ENCODE peak calls at places on chromosome 18, in seven cellular contexts. Z, Y, X, M, B, C and L are unnamed samples.

GRCh38 chr18:58615150-58616132 is 13.4 kb downstream of the ALPK2 start:
- DNase-seq in B (no peak), X (peak), Z (no peak), Y (no peak), M (no peak), C (no peak), L (no peak)

GRCh38 chr18:66900837-66901236 is 296.9 kb upstream of the CDH19 start:
- DNase-seq in Y (no peak), M (no peak), Z (no peak), C (no peak), B (no peak), X (no peak), L (no peak)

GRCh38 chr18:34956663-34957062 is 84.5 kb upstream of the MAPRE2 start:
- DNase-seq in C (no peak), Y (no peak), M (no peak), X (no peak), Z (no peak), B (no peak), L (no peak)

GRCh38 chr18:78773819-78774218 is 205.8 kb upstream of the SALL3 start:
- DNase-seq in M (peak), Z (no peak), X (no peak), Y (no peak), B (no peak), C (no peak), L (no peak)

GRCh38 chr18:12307251-12307736 is 747 bp upstream of the TUBB6 start:
- DNase-seq in Z (peak), M (no peak), C (peak), Y (peak), X (peak), B (peak), L (no peak)

GRCh38 chr18:42446195-42446594 is 491.2 kb downstream of the PIK3C3 start:
- DNase-seq in B (no peak), M (no peak), Z (no peak), Y (peak), C (no peak), X (no peak), L (no peak)

GRCh38 chr18:22324191-22325131 is 93.3 kb downstream of the CTAGE1 start:
- DNase-seq in Z (peak), C (peak), X (no peak), B (peak), M (no peak), Y (peak), L (peak)

GRCh38 chr18:22347624-22348511 is 69.8 kb downstream of the CTAGE1 start:
- DNase-seq in Z (no peak), M (no peak), X (peak), C (no peak), B (peak), Y (no peak), L (peak)

GRCh38 chr18:48040457-48041110 is 110.1 kb upstream of the SMAD2 start:
- DNase-seq in Y (no peak), Z (no peak), B (no peak), C (no peak), M (no peak), X (no peak), L (no peak)

GRCh38 chr18:29873211-29873610 is 1169.3 kb downstream of the DSC3 start:
- DNase-seq in B (no peak), Z (no peak), M (no peak), X (no peak), Y (no peak), C (no peak), L (no peak)

GRCh38 chr18:70377317-70377799 is 88.5 kb downstream of the SOCS6 start:
- DNase-seq in M (no peak), C (no peak), X (peak), Z (peak), B (no peak), Y (no peak), L (no peak)

GRCh38 chr18:35732652-35733051 is 151.1 kb downstream of the GALNT1 start:
- DNase-seq in Y (peak), Z (no peak), C (no peak), B (no peak), X (no peak), M (no peak), L (no peak)

GRCh38 chr18:36212978-36213303 is 25.6 kb downstream of the MOCOS start:
- DNase-seq in X (no peak), Z (no peak), M (no peak), Y (no peak), B (no peak), C (no peak), L (no peak)

GRCh38 chr18:5060543-5060942 is 136.5 kb downstream of the AKAIN1 start:
- DNase-seq in Z (no peak), X (no peak), B (no peak), C (no peak), M (no peak), Y (no peak), L (no peak)

GRCh38 chr18:5064846-5065245 is 132.2 kb downstream of the AKAIN1 start:
- DNase-seq in Z (no peak), M (no peak), X (no peak), C (no peak), B (no peak), Y (no peak), L (no peak)

GRCh38 chr18:5068856-5069255 is 128.2 kb downstream of the AKAIN1 start:
- DNase-seq in Z (no peak), C (no peak), M (no peak), X (no peak), B (no peak), Y (peak), L (no peak)

GRCh38 chr18:5061785-5062184 is 135.3 kb downstream of the AKAIN1 start:
- DNase-seq in M (no peak), C (no peak), Z (no peak), Y (no peak), B (no peak), X (no peak), L (no peak)

DNA sequence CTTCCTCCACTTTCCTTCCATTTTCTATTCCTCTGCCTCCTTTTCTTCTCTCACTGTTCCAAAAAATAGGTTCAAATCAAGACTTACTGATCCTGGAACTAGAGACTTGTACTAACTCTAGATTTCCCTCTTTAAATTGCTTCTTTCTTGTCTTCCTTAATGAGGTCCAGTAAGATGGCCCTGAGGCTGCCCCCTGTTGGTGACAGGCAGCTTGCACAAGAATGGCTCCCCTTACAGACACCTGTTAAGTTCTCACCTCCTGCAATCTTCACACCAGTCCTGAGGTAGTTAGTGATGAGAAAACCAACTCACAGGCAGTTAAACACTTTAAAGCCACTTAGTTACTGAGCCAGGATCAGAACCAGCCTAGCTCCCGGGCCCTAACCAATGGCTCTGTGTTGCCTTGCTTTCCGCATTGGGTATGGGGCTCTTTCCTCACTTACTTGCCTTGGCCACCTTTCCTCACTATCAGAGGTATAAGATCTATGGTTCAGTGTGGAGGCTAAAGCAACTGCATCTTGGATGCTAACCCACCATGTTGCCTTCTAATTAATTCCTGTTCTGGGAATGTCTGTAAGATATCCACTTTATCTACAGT is 130.6 kb downstream of the AKAIN1 start:
- DNase-seq in B (no peak), Z (no peak), M (no peak), X (peak), C (peak), Y (no peak), L (peak)
- TF ChIP-seq CTCF in B (no peak), Z (peak), M (peak), X (peak), C (peak), Y (no peak), L (peak)

GRCh38 chr18:75454022-75454795 is 26.7 kb upstream of the SMIM21 start:
- DNase-seq in B (no peak), Y (no peak), Z (no peak), M (no peak), X (no peak), C (no peak), L (no peak)

GRCh38 chr18:75455249-75456183 is 28.0 kb upstream of the SMIM21 start:
- DNase-seq in C (peak), M (no peak), B (peak), Y (peak), X (no peak), Z (peak), L (no peak)

GRCh38 chr18:75456277-75456676 is 28.8 kb upstream of the SMIM21 start:
- DNase-seq in M (no peak), Z (peak), C (peak), Y (no peak), X (no peak), B (peak), L (no peak)
- TF ChIP-seq CTCF in M (no peak), Z (no peak), C (no peak), Y (no peak), X (no peak), B (no peak), L (no peak)

GRCh38 chr18:31424383-31424988 is 23.1 kb upstream of the DSG3 start:
- DNase-seq in C (peak), Y (peak), M (no peak), B (no peak), X (peak), Z (peak), L (peak)
- TF ChIP-seq CTCF in C (peak), Y (peak), M (peak), B (peak), X (peak), Z (peak), L (peak)

GRCh38 chr18:72648079-72648478 is 103.9 kb upstream of the CBLN2 start:
- DNase-seq in C (no peak), M (no peak), Z (no peak), B (no peak), Y (no peak), X (no peak), L (no peak)

GRCh38 chr18:72651033-72651432 is 106.9 kb upstream of the CBLN2 start:
- DNase-seq in B (no peak), M (no peak), C (peak), Y (no peak), Z (no peak), X (no peak), L (no peak)

GRCh38 chr18:72652990-72653593 is 109.0 kb upstream of the CBLN2 start:
- DNase-seq in C (peak), X (peak), Y (peak), B (peak), M (no peak), Z (peak), L (peak)
- TF ChIP-seq CTCF in C (peak), X (peak), Y (peak), B (peak), M (peak), Z (peak), L (peak)

GRCh38 chr18:9688036-9688741 is 19.9 kb upstream of the RAB31 start:
- DNase-seq in X (no peak), C (peak), B (no peak), Z (no peak), M (no peak), Y (peak), L (no peak)

GRCh38 chr18:9681217-9681616 is 26.9 kb upstream of the RAB31 start:
- DNase-seq in B (no peak), M (no peak), Z (no peak), Y (no peak), X (no peak), C (no peak), L (no peak)

GRCh38 chr18:9684901-9685738 is 23.0 kb upstream of the RAB31 start:
- DNase-seq in X (no peak), M (no peak), C (no peak), Z (no peak), B (peak), Y (peak), L (no peak)

GRCh38 chr18:9682572-9682971 is 25.5 kb upstream of the RAB31 start:
- DNase-seq in Z (no peak), Y (no peak), M (no peak), C (no peak), B (no peak), X (no peak), L (no peak)

DNA sequence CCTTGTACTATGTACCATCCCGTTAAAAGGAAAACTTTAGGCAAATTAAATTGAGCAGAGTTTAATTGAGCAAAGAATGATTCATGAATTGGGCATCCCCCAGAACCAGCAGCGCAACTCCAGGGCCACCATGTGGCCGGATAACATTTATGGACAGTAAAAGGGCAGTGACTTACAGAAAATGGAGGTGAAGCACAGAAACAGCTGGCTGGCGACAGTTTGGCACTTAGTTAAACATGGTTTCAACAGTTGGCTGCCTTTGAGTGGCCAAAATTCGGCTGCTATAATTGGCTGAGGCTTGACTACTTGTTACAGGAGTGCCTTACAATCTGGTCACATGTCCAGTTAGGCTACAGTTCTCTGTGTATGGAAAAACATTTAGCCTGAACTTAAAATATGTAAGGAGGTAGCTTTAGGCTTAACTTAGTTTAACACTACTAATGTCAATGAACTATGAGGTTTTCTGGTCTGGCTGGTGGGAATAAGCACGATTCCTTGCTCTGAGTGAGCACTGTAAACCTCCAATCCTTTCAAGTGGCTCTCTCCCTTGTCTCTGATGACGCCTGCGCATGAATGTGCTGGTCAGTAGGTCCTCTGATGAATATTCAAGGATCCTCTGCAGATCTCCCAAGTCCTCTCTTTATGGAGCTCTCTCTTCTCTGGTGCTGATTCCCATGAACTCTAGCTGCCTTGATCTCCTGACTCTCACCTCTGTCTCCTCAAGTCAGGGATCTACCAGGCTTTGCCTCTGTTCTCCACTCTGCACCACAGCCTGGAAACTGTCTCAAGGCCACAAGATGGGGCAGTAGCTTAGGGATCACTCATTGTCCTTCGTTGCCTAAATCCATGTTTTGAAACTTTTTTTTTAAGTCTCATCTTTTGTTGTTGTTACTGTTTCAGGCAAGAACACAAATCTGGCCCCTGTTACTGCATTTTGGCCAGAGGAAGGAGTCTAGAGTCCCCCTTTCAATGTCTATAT is 24.4 kb upstream of the RAB31 start:
- DNase-seq in Z (no peak), M (no peak), Y (peak), B (peak), C (peak), X (no peak), L (peak)
- TF ChIP-seq CTCF in Z (no peak), M (no peak), Y (peak), B (no peak), C (peak), X (peak), L (peak)

GRCh38 chr18:69002233-69002632 is 204.4 kb downstream of the CCDC102B start:
- DNase-seq in M (no peak), C (peak), X (no peak), B (no peak), Z (no peak), Y (no peak), L (no peak)
- TF ChIP-seq CTCF in M (no peak), C (peak), X (no peak), B (no peak), Z (peak), Y (peak), L (no peak)

GRCh38 chr18:32930695-32931301 is 158.0 kb upstream of the KLHL14 start:
- DNase-seq in Y (peak), X (no peak), C (peak), M (no peak), Z (no peak), B (no peak), L (no peak)
- TF ChIP-seq CTCF in Y (peak), X (peak), C (peak), M (peak), Z (peak), B (no peak), L (no peak)